ENCODE peak calls at places on chromosomes 2 and 18, in four cellular contexts. A, T, K and G are unnamed samples.

GRCh38 chr2:69685321-69686048 is 41.9 kb upstream of the AAK1 start:
- DNase-seq in T (peak), K (no peak), A (no peak), G (no peak)

GRCh38 chr2:186848873-186849578 is at the start of gene ZSWIM2:
- DNase-seq in K (peak), A (peak), T (no peak), G (peak)

GRCh38 chr2:60565472-60565871 is 12.0 kb upstream of the BCL11A start:
- DNase-seq in A (no peak), K (no peak), T (no peak), G (no peak)

GRCh38 chr18:69889009-69889408 is 58.7 kb downstream of the CD226 start:
- DNase-seq in K (no peak), A (no peak), T (no peak), G (no peak)

GRCh38 chr2:120779781-120780283 is 44.2 kb downstream of the GLI2 start:
- DNase-seq in A (no peak), T (no peak), K (no peak), G (no peak)

GRCh38 chr2:172234716-172235661 is 132.3 kb upstream of the DLX2 start:
- DNase-seq in T (peak), K (no peak), A (no peak), G (no peak)

GRCh38 chr2:132669854-132670103 is 226 bp downstream of the LYPD1 start:
- DNase-seq in T (no peak), K (no peak), A (no peak), G (no peak)

GRCh38 chr18:3037423-3037915 is 24.5 kb upstream of the LPIN2 start:
- DNase-seq in A (no peak), T (no peak), K (no peak), G (no peak)

GRCh38 chr2:9771481-9772017 is 71.7 kb upstream of the TAF1B start:
- DNase-seq in K (no peak), T (no peak), A (no peak), G (no peak)

GRCh38 chr2:174024524-174025270 is 59.5 kb upstream of the SP3 start:
- DNase-seq in K (no peak), T (no peak), A (peak), G (no peak)

GRCh38 chr2:113818382-113818951 is 62.0 kb upstream of the SLC35F5 start:
- DNase-seq in T (no peak), A (peak), K (no peak), G (no peak)

GRCh38 chr2:142008135-142008744 is 122.6 kb downstream of the LRP1B start:
- DNase-seq in A (no peak), K (no peak), T (no peak), G (no peak)

GRCh38 chr2:199907008-199907714 is 3.9 kb upstream of the C2orf69 start:
- DNase-seq in T (no peak), K (no peak), A (no peak), G (no peak)

GRCh38 chr2:55009277-55010055 is 40.8 kb downstream of the RTN4 start:
- DNase-seq in A (no peak), K (no peak), T (no peak), G (no peak)

GRCh38 chr18:62282188-62282629 is 42.9 kb upstream of the TNFRSF11A start:
- DNase-seq in T (no peak), K (no peak), A (no peak), G (no peak)

GRCh38 chr2:113977660-113978523 is 88.0 kb downstream of the ACTR3 start:
- DNase-seq in K (no peak), A (no peak), T (no peak), G (no peak)

DNA sequence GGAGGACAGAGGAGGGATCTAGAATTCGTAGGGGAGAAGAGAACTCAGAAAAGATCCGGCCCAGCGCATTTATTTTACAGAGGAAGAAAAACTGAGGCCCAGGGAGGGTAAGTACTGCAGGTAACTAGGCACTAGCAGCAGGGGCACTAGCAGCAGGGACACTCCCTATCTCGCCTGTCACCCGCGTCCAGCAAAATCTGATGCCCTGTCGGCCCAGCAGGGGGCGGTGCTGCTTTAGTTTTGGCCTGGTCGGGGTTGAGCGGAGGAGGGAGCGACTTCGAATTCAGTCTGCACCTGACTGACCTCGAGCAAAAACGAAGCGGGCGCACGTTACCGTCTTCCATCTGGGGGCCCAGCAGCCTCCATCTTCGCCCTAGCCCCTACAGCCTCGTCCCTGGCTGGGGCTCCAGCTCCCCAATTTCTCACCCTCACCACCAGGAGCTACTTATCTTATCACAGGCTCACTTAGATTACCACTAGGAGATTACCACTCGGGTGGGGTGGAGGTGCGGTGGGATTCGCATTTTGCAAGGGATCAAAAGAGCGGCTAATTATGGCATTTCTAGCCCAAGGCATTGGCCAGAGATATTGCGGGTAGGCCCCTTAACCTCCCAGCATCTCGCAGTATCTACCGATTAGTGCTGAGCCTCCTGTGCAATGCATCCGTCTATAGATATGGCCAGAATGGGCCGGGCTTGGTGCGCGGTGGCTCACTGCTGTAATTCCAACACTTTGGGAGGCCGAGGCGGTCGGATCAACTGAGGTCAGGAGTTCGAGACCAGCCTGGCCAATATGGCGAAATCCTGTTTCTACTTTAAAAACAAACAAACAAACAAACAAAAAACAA is 17.8 kb upstream of the CD8A start:
- DNase-seq in K (peak), A (peak), T (peak), G (peak)
- H3K4me3 ChIP-seq in K (peak), A (peak), T (peak), G (peak)

DNA sequence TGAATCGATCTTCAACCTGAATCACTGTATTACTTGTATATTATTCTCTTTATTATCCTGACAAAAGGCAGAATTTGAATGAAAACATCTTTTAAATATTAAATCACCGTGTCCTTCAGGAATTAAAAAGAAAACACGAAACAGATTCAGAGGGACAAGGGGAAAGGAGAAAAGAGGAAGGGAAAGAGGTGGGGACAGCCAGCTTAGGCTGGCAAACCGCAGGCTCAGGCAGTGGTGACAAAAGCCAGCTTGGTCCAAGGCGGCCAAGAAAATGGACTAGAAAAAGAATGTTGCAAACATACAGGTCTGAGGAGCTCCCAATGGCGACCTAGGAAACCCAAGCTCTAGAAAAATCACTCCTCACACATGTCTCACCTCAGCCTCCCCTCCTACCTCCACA is 6.8 kb downstream of the B4GALT6 start:
- DNase-seq in T (no peak), A (no peak), K (no peak), G (no peak)
- H3K4me3 ChIP-seq in T (no peak), A (no peak), K (no peak), G (no peak)

GRCh38 chr2:229375241-229375640 is 104.2 kb upstream of the PID1 start:
- DNase-seq in A (no peak), K (no peak), T (no peak), G (no peak)

GRCh38 chr2:229376866-229377265 is 105.8 kb upstream of the PID1 start:
- DNase-seq in T (no peak), A (no peak), K (no peak), G (no peak)

GRCh38 chr2:229380101-229380625 is 109.1 kb upstream of the PID1 start:
- DNase-seq in A (no peak), T (no peak), K (no peak), G (no peak)

DNA sequence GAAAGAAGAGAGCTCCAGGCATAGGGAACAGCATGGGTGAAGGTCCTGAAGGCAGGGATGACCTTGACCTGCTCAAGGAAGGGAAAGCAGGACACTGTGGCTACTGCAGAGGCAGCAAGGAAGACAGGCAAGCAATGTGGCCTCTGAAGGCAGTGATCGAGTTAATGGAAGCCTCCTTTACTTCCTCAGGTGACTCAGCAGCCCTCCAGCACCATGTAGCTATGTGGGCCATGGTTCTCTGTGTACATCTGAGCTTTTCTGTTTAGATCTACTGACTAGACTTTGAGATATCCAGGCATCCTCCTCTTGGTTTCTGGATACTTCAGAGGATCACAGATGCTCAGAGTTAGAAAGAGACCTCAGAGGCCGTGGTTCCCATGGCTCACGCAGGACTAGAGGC is 107.3 kb upstream of the PID1 start:
- DNase-seq in A (no peak), K (no peak), T (no peak), G (no peak)
- H3K4me3 ChIP-seq in A (no peak), K (no peak), T (no peak), G (no peak)

GRCh38 chr2:237488295-237488694 is 1.2 kb downstream of the MLPH start:
- DNase-seq in T (no peak), A (no peak), K (no peak), G (no peak)
- H3K4me3 ChIP-seq in T (no peak), A (no peak), K (no peak), G (no peak)